ENCODE peak calls at places on chromosomes 12 and 14, in four cellular contexts. K is heart right ventricle, T is WTC11, L is mesothelial cell of epicardium. Z is an unnamed sample.

GRCh38 chr14:67483599-67484270 is 4.8 kb downstream of the TMEM229B start:
- DNase-seq in K (no peak), T (no peak), L (no peak), Z (no peak)

GRCh38 chr12:9349888-9350885 is 142.0 kb upstream of the PZP start:
- DNase-seq in K (no peak), T (no peak), L (no peak), Z (no peak)

GRCh38 chr12:67151891-67152290 is 117.3 kb upstream of the CAND1 start:
- DNase-seq in K (no peak), T (no peak), L (no peak), Z (no peak)

GRCh38 chr12:89825591-89826449 is 117.2 kb upstream of the ATP2B1 start:
- DNase-seq in K (no peak), T (no peak), L (no peak), Z (no peak)

GRCh38 chr14:23641915-23642588 is 5.9 kb downstream of the DHRS2 start:
- DNase-seq in K (no peak), T (no peak), L (no peak), Z (no peak)

GRCh38 chr14:28635387-28635786 is 131.2 kb upstream of the FOXG1 start:
- DNase-seq in K (no peak), T (no peak), L (no peak), Z (no peak)

GRCh38 chr14:73290279-73290678 is 53.0 kb downstream of the PAPLN start:
- DNase-seq in K (no peak), T (no peak), L (no peak), Z (no peak)

GRCh38 chr12:55142896-55143870 is 17.0 kb downstream of the OR9K2 start:
- DNase-seq in K (no peak), T (peak), L (peak), Z (no peak)

GRCh38 chr14:61514006-61514830 is 181.1 kb upstream of the HIF1A start:
- DNase-seq in K (no peak), T (no peak), L (no peak), Z (no peak)

GRCh38 chr14:68712703-68713370 is 80.0 kb downstream of the ZFP36L1 start:
- DNase-seq in K (no peak), T (no peak), L (no peak), Z (no peak)

GRCh38 chr12:3157581-3158328 is 80.6 kb downstream of the TSPAN9 start:
- DNase-seq in K (no peak), T (no peak), L (no peak), Z (no peak)

GRCh38 chr12:110577717-110578521 is 5.2 kb downstream of the PPTC7 start:
- DNase-seq in K (no peak), T (no peak), L (no peak), Z (no peak)

GRCh38 chr12:106733660-106734059 is 40.8 kb upstream of the RIC8B start:
- DNase-seq in K (no peak), T (no peak), L (no peak), Z (no peak)

GRCh38 chr14:31169877-31170276 is 37.7 kb downstream of the HECTD1 start:
- DNase-seq in K (no peak), T (no peak), L (no peak), Z (no peak)

GRCh38 chr12:30753761-30754382 is 879 bp downstream of the CAPRIN2 start:
- DNase-seq in K (no peak), T (no peak), L (no peak), Z (no peak)

GRCh38 chr12:32107376-32108267 is 975 bp downstream of the BICD1 start:
- DNase-seq in K (no peak), T (no peak), L (peak), Z (no peak)

GRCh38 chr12:126582231-126582630 is 1517.0 kb downstream of the AACS start:
- DNase-seq in K (no peak), T (no peak), L (no peak), Z (no peak)

GRCh38 chr14:38042356-38042755 is 165.3 kb upstream of the SSTR1 start:
- DNase-seq in K (no peak), T (no peak), L (no peak), Z (no peak)

GRCh38 chr14:95508377-95508776 is 8.1 kb downstream of the SYNE3 start:
- DNase-seq in K (no peak), T (no peak), L (no peak), Z (no peak)

GRCh38 chr12:22640851-22641250 is 15.9 kb downstream of the ETNK1 start:
- DNase-seq in K (no peak), T (no peak), L (no peak), Z (no peak)
- TF ChIP-seq CTCF in K (no peak), T (no peak), L (no peak), Z (no peak)

GRCh38 chr12:52404951-52405350 is 1.2 kb downstream of the KRT82 start:
- DNase-seq in K (no peak), T (no peak), L (no peak), Z (no peak)

GRCh38 chr12:52403561-52403960 is 2.6 kb downstream of the KRT82 start:
- DNase-seq in K (no peak), T (no peak), L (no peak), Z (no peak)

GRCh38 chr12:52411806-52412205 is 5.7 kb upstream of the KRT82 start:
- DNase-seq in K (no peak), T (no peak), L (no peak), Z (no peak)

GRCh38 chr12:52405922-52406385 is at the start of gene KRT82:
- DNase-seq in K (no peak), T (no peak), L (no peak), Z (no peak)

GRCh38 chr12:52407918-52408317 is 1.8 kb upstream of the KRT82 start:
- DNase-seq in K (no peak), T (no peak), L (no peak), Z (no peak)
- TF ChIP-seq CTCF in K (no peak), T (no peak), L (no peak), Z (no peak)

DNA sequence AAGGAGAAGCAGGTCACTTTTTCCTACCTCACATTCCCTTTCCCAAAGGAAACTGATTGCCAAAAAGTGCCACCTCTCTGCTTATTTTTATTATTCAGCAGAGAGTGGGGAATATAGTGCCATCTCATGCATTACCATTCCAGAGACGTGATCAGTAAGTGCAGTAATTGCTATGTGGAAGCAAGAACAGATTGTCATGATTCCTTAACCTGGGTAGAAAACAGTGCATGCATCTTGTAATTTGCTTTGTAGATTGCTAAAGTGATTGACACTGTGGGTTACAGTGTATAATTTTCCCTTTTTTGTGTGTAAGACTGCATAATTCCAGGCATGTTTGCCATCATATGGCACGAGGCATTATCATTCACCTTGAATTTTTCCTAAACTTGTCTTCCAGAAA is 332.5 kb downstream of the DIO2 start:
- DNase-seq in K (no peak), T (no peak), L (no peak), Z (no peak)
- TF ChIP-seq CTCF in K (no peak), T (no peak), L (no peak), Z (no peak)

GRCh38 chr12:131091976-131092691 is 138.4 kb downstream of the ADGRD1 start:
- DNase-seq in K (peak), T (peak), L (no peak), Z (peak)
- TF ChIP-seq CTCF in K (no peak), T (no peak), L (no peak), Z (no peak)

DNA sequence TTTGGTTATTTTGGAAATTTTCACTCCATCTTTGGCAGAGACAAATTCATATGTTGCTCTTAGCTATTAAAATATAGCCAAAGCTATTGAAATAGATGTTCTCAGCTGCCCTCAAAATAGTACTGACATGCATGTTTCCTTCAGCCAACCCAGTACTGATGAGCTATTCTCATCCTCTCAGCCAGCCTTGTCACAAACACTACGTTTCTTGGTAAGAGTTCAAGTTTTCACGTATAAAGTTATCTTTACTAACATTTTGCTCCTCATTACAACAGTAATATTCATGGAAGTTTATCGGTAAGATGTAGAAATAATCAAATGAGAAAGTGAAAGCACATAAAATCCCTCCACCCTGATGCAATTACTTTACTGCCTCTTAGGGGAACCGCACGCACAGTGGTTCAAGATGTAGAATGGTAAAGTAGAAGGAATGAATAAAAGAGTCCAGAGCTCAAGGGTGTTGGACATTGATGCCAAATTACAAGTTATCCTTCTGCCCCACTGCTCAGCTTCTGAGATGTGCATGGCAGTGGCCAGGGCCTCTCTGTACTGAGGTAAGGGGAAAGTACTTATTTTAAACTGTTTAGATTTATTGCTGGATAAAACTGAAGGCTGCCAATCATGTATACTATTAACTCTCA is 20.7 kb downstream of the GCH1 start:
- DNase-seq in K (no peak), T (no peak), L (no peak), Z (no peak)
- TF ChIP-seq CTCF in K (no peak), T (no peak), L (no peak), Z (no peak)

DNA sequence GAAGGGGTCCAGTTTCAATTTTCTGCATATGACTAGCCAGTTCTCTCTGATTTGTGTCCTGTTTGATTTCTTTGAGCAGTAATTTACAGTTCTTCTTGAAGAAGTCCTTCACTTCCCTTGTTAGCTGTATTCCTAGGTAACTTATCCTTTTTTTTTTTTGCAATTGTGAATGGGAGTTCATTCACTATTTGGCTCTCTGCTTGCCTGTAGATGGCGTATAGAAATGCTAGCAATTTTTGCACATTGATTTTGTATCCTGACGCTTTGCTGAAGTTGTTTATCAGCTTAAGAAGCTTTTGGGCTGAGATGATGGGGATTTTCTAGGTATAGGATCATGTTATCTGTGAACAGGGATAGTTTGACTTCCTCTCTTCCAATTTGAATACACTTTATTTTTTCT is 77.6 kb upstream of the NID2 start:
- DNase-seq in K (no peak), T (no peak), L (no peak), Z (no peak)
- TF ChIP-seq CTCF in K (no peak), T (no peak), L (no peak), Z (no peak)

GRCh38 chr14:50310445-50310844 is 1.6 kb downstream of the L2HGDH start:
- DNase-seq in K (no peak), T (no peak), L (no peak), Z (no peak)

GRCh38 chr14:50311974-50312733 is at the start of the genes DMAC2L and L2HGDH:
- DNase-seq in K (peak), T (peak), L (peak), Z (peak)

GRCh38 chr14:50311337-50311973 is 574 bp downstream of the L2HGDH start:
- DNase-seq in K (no peak), T (no peak), L (no peak), Z (no peak)

GRCh38 chr14:50308363-50308762 is 3.7 kb downstream of the L2HGDH start:
- DNase-seq in K (no peak), T (no peak), L (no peak), Z (no peak)

GRCh38 chr14:50312734-50313054 is 570 bp downstream of the DMAC2L start:
- DNase-seq in K (no peak), T (no peak), L (no peak), Z (no peak)
- TF ChIP-seq CTCF in K (no peak), T (no peak), L (no peak), Z (no peak)

GRCh38 chr12:34300376-34301250 is 278.3 kb downstream of the ALG10 start:
- DNase-seq in K (no peak), T (no peak), L (no peak), Z (no peak)

GRCh38 chr12:34304001-34304400 is 281.7 kb downstream of the ALG10 start:
- DNase-seq in K (no peak), T (no peak), L (no peak), Z (no peak)

GRCh38 chr12:34301251-34302130 is 279.2 kb downstream of the ALG10 start:
- DNase-seq in K (no peak), T (no peak), L (no peak), Z (no peak)

GRCh38 chr12:34303091-34303870 is 281.0 kb downstream of the ALG10 start:
- DNase-seq in K (no peak), T (no peak), L (no peak), Z (no peak)

DNA sequence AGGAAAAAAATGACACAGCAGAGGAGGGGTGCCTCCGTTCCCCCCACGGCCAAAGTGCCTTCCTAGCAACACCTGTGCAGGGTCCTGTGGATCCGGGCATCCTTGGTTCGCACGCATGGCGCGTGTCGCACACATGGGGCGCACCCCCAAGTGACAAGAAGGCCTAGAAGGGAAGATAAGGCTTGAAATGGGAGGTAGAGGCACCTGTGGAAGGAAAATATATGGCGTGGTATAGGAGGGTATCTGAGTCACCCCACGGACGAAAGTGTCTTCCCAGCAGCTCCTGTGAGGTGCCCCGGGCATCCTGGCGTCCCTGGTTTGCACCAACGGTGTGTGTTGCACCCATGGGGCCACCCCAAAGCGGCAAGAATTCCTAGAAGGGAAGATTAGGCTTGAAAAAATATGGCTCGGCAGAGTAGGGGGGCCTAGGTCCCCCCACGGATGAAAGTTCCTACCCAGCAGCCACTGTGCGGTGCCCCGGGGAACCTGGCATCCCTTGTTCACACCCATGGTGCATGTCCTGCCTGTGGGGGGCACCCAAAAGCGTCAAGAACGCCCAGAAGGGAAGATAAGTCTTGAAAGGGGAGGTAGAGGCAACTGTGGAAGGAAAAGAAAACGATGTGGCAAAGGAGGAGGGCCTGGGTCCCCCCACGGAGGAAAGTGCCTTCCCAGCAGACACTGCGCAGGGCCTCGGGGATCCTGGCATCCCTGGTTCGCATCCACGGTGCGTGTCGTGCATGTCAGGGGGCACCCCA is 280.0 kb downstream of the ALG10 start:
- DNase-seq in K (no peak), T (no peak), L (no peak), Z (no peak)
- TF ChIP-seq CTCF in K (no peak), T (no peak), L (no peak), Z (no peak)